ENCODE peak calls at places on chromosome 10, in five cellular contexts. O is effector CD4-positive, alpha-beta T cell; D is DMS153; Y is HTR-8/SVneo; Z is activated T-cell treated with anti-CD3 and anti-CD28 coated beads, Interleukin-2, amount 50 U/mL, for 72 hours. P is an unnamed sample.

GRCh38 chr10:99926925-99927718 is 82.6 kb downstream of the DNMBP start:
- DNase-seq in O (no peak), D (no peak), Y (peak; percentile 49), Z (no peak), P (no peak)

GRCh38 chr10:12503311-12503710 is 154.0 kb downstream of the CAMK1D start:
- DNase-seq in O (no peak), D (peak; percentile 11), Y (no peak), Z (no peak), P (no peak)

GRCh38 chr10:5559642-5560141 is 34.9 kb downstream of the CALML3 start:
- DNase-seq in O (no peak), D (no peak), Y (no peak), Z (no peak), P (no peak)

GRCh38 chr10:71068811-71069411 is 143.5 kb upstream of the UNC5B start:
- DNase-seq in O (no peak), D (no peak), Y (peak; percentile 31), Z (no peak), P (no peak)

GRCh38 chr10:103598654-103599115 is 105.2 kb downstream of the NEURL1 start:
- DNase-seq in O (no peak), D (peak; percentile 78), Y (peak; percentile 88), Z (no peak), P (peak; percentile 15)

GRCh38 chr10:43130756-43131155 is 7.5 kb upstream of the CSGALNACT2 start:
- DNase-seq in O (no peak), D (no peak), Y (no peak), Z (no peak), P (no peak)

GRCh38 chr10:3658766-3659165 is 126.2 kb downstream of the KLF6 start:
- DNase-seq in O (no peak), D (peak; percentile 29), Y (no peak), Z (no peak), P (no peak)

GRCh38 chr10:35124540-35124939 is 2.1 kb upstream of the CREM start:
- DNase-seq in O (no peak), D (no peak), Y (no peak), Z (no peak), P (no peak)

GRCh38 chr10:29851241-29851640 is 208.1 kb downstream of the JCAD start:
- DNase-seq in O (no peak), D (no peak), Y (no peak), Z (no peak), P (no peak)

GRCh38 chr10:61024801-61025201 is 80.8 kb upstream of the RHOBTB1 start:
- DNase-seq in O (no peak), D (no peak), Y (no peak), Z (no peak), P (no peak)

GRCh38 chr10:121696854-121697253 is 98.6 kb upstream of the FGFR2 start:
- DNase-seq in O (no peak), D (no peak), Y (no peak), Z (peak; percentile 18), P (no peak)

GRCh38 chr10:34854147-34854601 is 39.1 kb upstream of the PARD3 start:
- DNase-seq in O (no peak), D (no peak), Y (peak; percentile 31), Z (no peak), P (no peak)

GRCh38 chr10:1475095-1475583 is 262.2 kb downstream of the ADARB2 start:
- DNase-seq in O (no peak), D (no peak), Y (no peak), Z (no peak), P (no peak)

GRCh38 chr10:17675638-17676037 is 31.7 kb downstream of the STAM start:
- DNase-seq in O (no peak), D (no peak), Y (no peak), Z (no peak), P (no peak)

GRCh38 chr10:6054884-6055283 is 7.3 kb downstream of the IL2RA start:
- DNase-seq in O (no peak), D (no peak), Y (no peak), Z (peak; percentile 28), P (no peak)

GRCh38 chr10:131178956-131179355 is 132.6 kb downstream of the TCERG1L start:
- DNase-seq in O (no peak), D (no peak), Y (no peak), Z (no peak), P (no peak)

GRCh38 chr10:10831085-10831484 is 186.6 kb upstream of the CELF2 start:
- DNase-seq in O (no peak), D (no peak), Y (peak; percentile 28), Z (no peak), P (peak; percentile 59)

GRCh38 chr10:84097787-84098353 is 41.4 kb upstream of the GHITM start:
- DNase-seq in O (no peak), D (no peak), Y (peak; percentile 27), Z (no peak), P (no peak)

GRCh38 chr10:88493676-88494483 is 89.2 kb downstream of the RNLS start:
- DNase-seq in O (no peak), D (no peak), Y (no peak), Z (no peak), P (no peak)

GRCh38 chr10:5584895-5585516 is 60.2 kb downstream of the CALML3 start:
- DNase-seq in O (no peak), D (no peak), Y (peak; percentile 67), Z (no peak), P (no peak)

GRCh38 chr10:72881291-72881690 is 12.2 kb upstream of the OIT3 start:
- DNase-seq in O (no peak), D (no peak), Y (no peak), Z (no peak), P (no peak)

GRCh38 chr10:49526624-49527023 is 12.3 kb downstream of the ERCC6 start:
- DNase-seq in O (no peak), D (no peak), Y (no peak), Z (no peak), P (no peak)

GRCh38 chr10:62045765-62046521 is 144.4 kb downstream of the ARID5B start:
- DNase-seq in O (no peak), D (no peak), Y (peak; percentile 62), Z (no peak), P (no peak)

GRCh38 chr10:101050206-101051069 is 11.4 kb upstream of the KAZALD1 start:
- DNase-seq in O (peak; percentile 69), D (peak; percentile 52), Y (peak; percentile 55), Z (peak; percentile 78), P (no peak)

GRCh38 chr10:33332183-33333031 is 2.1 kb downstream of the NRP1 start:
- DNase-seq in O (no peak), D (no peak), Y (no peak), Z (no peak), P (no peak)